ENCODE peak calls at places on chromosome 13, in seven cellular contexts. One of them, this sample, is unnamed. For H3K4me1, the result is how much of the 10 kb centered on the place peaks cover.

GRCh38 chr13:50599046-50599445 is 244.4 kb downstream of the DLEU7 start:
- DNase-seq in heart right ventricle: no peak
- DNase-seq in psoas muscle: no peak
- DNase-seq in pancreas: no peak
- DNase-seq in aorta: no peak
- DNase-seq in effector memory CD4-positive, alpha-beta T cell: no peak
- DNase-seq in PC-3: no peak
- DNase-seq in this sample: no peak

GRCh38 chr13:76882431-76882830 is 3.8 kb downstream of the KCTD12 start:
- DNase-seq in heart right ventricle: no peak
- DNase-seq in effector memory CD4-positive, alpha-beta T cell: no peak
- DNase-seq in PC-3: no peak
- DNase-seq in psoas muscle: no peak
- DNase-seq in aorta: no peak
- DNase-seq in pancreas: no peak
- DNase-seq in this sample: no peak

GRCh38 chr13:20990910-20991525 is 70.4 kb downstream of the LATS2 start:
- DNase-seq in pancreas: no peak
- DNase-seq in PC-3: no peak
- DNase-seq in psoas muscle: no peak
- DNase-seq in effector memory CD4-positive, alpha-beta T cell: no peak
- DNase-seq in heart right ventricle: no peak
- DNase-seq in aorta: no peak
- DNase-seq in this sample: no peak

GRCh38 chr13:48446454-48446853 is 33.5 kb upstream of the LPAR6 start:
- DNase-seq in psoas muscle: no peak
- DNase-seq in effector memory CD4-positive, alpha-beta T cell: no peak
- DNase-seq in pancreas: no peak
- DNase-seq in aorta: no peak
- DNase-seq in PC-3: peak
- DNase-seq in heart right ventricle: no peak
- DNase-seq in this sample: no peak

GRCh38 chr13:50409186-50409585 is 393.9 kb downstream of the KCNRG start:
- DNase-seq in heart right ventricle: no peak
- DNase-seq in aorta: no peak
- DNase-seq in effector memory CD4-positive, alpha-beta T cell: no peak
- DNase-seq in PC-3: no peak
- DNase-seq in psoas muscle: no peak
- DNase-seq in pancreas: no peak
- DNase-seq in this sample: no peak

GRCh38 chr13:49165798-49166752 is 54.1 kb upstream of the MLNR start:
- DNase-seq in psoas muscle: no peak
- DNase-seq in PC-3: no peak
- DNase-seq in heart right ventricle: no peak
- DNase-seq in aorta: no peak
- DNase-seq in pancreas: no peak
- DNase-seq in effector memory CD4-positive, alpha-beta T cell: no peak
- DNase-seq in this sample: no peak

GRCh38 chr13:46113596-46113995 is 8.8 kb upstream of the CPB2 start:
- DNase-seq in pancreas: no peak
- DNase-seq in effector memory CD4-positive, alpha-beta T cell: no peak
- DNase-seq in PC-3: peak
- DNase-seq in aorta: no peak
- DNase-seq in psoas muscle: no peak
- DNase-seq in heart right ventricle: no peak
- DNase-seq in this sample: no peak

GRCh38 chr13:66887088-66887487 is 343.0 kb downstream of the PCDH9 start:
- DNase-seq in effector memory CD4-positive, alpha-beta T cell: no peak
- DNase-seq in pancreas: no peak
- DNase-seq in aorta: no peak
- DNase-seq in PC-3: no peak
- DNase-seq in psoas muscle: no peak
- DNase-seq in heart right ventricle: no peak
- DNase-seq in this sample: no peak

GRCh38 chr13:80599765-80600164 is 258.8 kb upstream of the SPRY2 start:
- DNase-seq in PC-3: no peak
- DNase-seq in effector memory CD4-positive, alpha-beta T cell: no peak
- DNase-seq in psoas muscle: no peak
- DNase-seq in heart right ventricle: no peak
- DNase-seq in aorta: no peak
- DNase-seq in pancreas: no peak
- DNase-seq in this sample: no peak

GRCh38 chr13:75825599-75825998 is 189.5 kb downstream of the LMO7 start:
- DNase-seq in effector memory CD4-positive, alpha-beta T cell: no peak
- DNase-seq in pancreas: no peak
- DNase-seq in PC-3: no peak
- DNase-seq in heart right ventricle: no peak
- DNase-seq in aorta: no peak
- DNase-seq in psoas muscle: no peak
- DNase-seq in this sample: no peak

GRCh38 chr13:64428196-64428595 is 2801.9 kb downstream of the PCDH9 start:
- DNase-seq in effector memory CD4-positive, alpha-beta T cell: no peak
- DNase-seq in aorta: no peak
- DNase-seq in psoas muscle: no peak
- DNase-seq in PC-3: peak
- DNase-seq in pancreas: no peak
- DNase-seq in heart right ventricle: no peak
- DNase-seq in this sample: no peak

GRCh38 chr13:93522486-93522885 is 295.9 kb downstream of the GPC6 start:
- DNase-seq in aorta: no peak
- DNase-seq in PC-3: no peak
- DNase-seq in effector memory CD4-positive, alpha-beta T cell: no peak
- DNase-seq in heart right ventricle: no peak
- DNase-seq in pancreas: no peak
- DNase-seq in psoas muscle: no peak
- DNase-seq in this sample: no peak

GRCh38 chr13:43364210-43365041 is 341.0 kb downstream of the DNAJC15 start:
- DNase-seq in effector memory CD4-positive, alpha-beta T cell: no peak
- DNase-seq in PC-3: no peak
- DNase-seq in aorta: no peak
- DNase-seq in psoas muscle: no peak
- DNase-seq in pancreas: no peak
- DNase-seq in heart right ventricle: no peak
- DNase-seq in this sample: no peak

GRCh38 chr13:91704398-91704797 is 306.0 kb downstream of the GPC5 start:
- DNase-seq in pancreas: no peak
- DNase-seq in psoas muscle: no peak
- DNase-seq in aorta: no peak
- DNase-seq in PC-3: no peak
- DNase-seq in heart right ventricle: no peak
- DNase-seq in effector memory CD4-positive, alpha-beta T cell: no peak
- DNase-seq in this sample: no peak

DNA sequence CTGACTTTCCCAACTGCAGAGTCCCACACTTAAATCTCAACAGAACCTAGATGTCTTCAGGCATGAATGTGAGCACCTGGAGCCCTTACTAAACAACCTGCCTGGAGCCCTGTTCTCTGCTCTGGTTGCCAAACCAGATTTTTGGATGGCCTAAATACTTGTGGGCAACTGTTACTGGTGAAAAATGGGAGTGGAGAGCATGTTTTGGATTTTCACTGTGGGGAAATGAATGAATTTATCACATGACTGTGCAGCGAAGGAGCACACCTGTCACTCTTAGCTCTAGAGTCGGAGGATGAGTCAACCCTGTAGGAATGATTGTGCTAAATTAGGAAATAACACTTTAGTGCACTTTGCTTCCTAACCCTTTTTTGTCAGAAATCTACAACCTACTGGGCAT is 30.3 kb downstream of the SHISA2 start:
- DNase-seq in heart right ventricle: no peak
- DNase-seq in effector memory CD4-positive, alpha-beta T cell: no peak
- DNase-seq in PC-3: peak
- DNase-seq in psoas muscle: no peak
- DNase-seq in pancreas: no peak
- DNase-seq in aorta: no peak
- DNase-seq in this sample: no peak
- H3K4me1 ChIP-seq in heart right ventricle: half or more
- H3K4me1 ChIP-seq in effector memory CD4-positive, alpha-beta T cell: under half
- H3K4me1 ChIP-seq in PC-3: half or more
- H3K4me1 ChIP-seq in psoas muscle: under half
- H3K4me1 ChIP-seq in pancreas: under half
- H3K4me1 ChIP-seq in aorta: under half
- H3K4me1 ChIP-seq in this sample: under half

GRCh38 chr13:98307744-98308524 is 130.9 kb upstream of the RNF113B start:
- DNase-seq in aorta: no peak
- DNase-seq in PC-3: no peak
- DNase-seq in pancreas: no peak
- DNase-seq in effector memory CD4-positive, alpha-beta T cell: no peak
- DNase-seq in heart right ventricle: no peak
- DNase-seq in psoas muscle: no peak
- DNase-seq in this sample: no peak

GRCh38 chr13:98311200-98311548 is 134.1 kb upstream of the RNF113B start:
- DNase-seq in effector memory CD4-positive, alpha-beta T cell: no peak
- DNase-seq in aorta: no peak
- DNase-seq in psoas muscle: no peak
- DNase-seq in pancreas: no peak
- DNase-seq in PC-3: no peak
- DNase-seq in heart right ventricle: no peak
- DNase-seq in this sample: no peak

GRCh38 chr13:98308525-98308911 is 131.4 kb upstream of the RNF113B start:
- DNase-seq in heart right ventricle: no peak
- DNase-seq in aorta: no peak
- DNase-seq in pancreas: no peak
- DNase-seq in PC-3: no peak
- DNase-seq in effector memory CD4-positive, alpha-beta T cell: no peak
- DNase-seq in psoas muscle: no peak
- DNase-seq in this sample: no peak

GRCh38 chr13:98310485-98311199 is 133.6 kb upstream of the RNF113B start:
- DNase-seq in pancreas: no peak
- DNase-seq in psoas muscle: no peak
- DNase-seq in effector memory CD4-positive, alpha-beta T cell: no peak
- DNase-seq in heart right ventricle: no peak
- DNase-seq in PC-3: no peak
- DNase-seq in aorta: no peak
- DNase-seq in this sample: no peak

DNA sequence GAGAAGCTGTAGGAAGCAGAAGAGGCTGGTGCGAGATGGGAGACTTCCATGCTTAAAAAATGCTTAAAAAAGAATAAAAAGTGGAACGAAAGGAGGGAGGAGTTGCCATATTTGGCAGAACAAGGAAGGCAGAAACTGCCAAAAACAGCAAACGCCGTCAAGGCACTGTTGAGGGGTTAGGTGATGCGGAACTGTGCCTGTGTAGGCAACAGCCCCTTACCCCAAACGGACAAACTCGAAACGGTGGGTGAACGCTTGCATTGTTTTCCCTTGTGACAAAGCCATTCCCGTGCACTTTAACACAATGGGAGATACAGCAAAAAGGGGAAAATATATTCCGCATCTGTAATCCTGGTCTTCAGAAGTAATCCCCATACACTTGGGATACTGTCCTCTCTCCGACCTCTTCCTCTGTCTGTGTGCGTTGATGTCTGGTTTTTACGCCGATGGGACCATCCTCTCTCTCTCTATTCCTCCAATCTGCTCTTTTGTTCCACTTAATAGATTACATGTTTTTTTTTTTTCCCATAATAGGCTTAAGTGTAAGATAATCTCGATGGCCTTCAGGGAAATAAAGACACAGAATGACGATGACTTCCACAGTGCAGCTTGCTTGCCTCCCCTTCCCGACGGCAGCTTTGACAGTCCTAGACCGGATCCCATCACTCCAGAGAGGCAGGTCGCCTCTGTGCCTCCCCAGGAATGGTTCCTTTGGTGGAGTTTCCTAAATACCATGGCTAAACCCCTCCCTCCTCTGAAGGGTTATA is 132.7 kb upstream of the RNF113B start:
- DNase-seq in effector memory CD4-positive, alpha-beta T cell: no peak
- DNase-seq in heart right ventricle: no peak
- DNase-seq in PC-3: no peak
- DNase-seq in pancreas: no peak
- DNase-seq in aorta: no peak
- DNase-seq in psoas muscle: no peak
- DNase-seq in this sample: no peak
- H3K4me1 ChIP-seq in effector memory CD4-positive, alpha-beta T cell: under half
- H3K4me1 ChIP-seq in heart right ventricle: under half
- H3K4me1 ChIP-seq in PC-3: under half
- H3K4me1 ChIP-seq in pancreas: under half
- H3K4me1 ChIP-seq in aorta: under half
- H3K4me1 ChIP-seq in psoas muscle: under half
- H3K4me1 ChIP-seq in this sample: under half

DNA sequence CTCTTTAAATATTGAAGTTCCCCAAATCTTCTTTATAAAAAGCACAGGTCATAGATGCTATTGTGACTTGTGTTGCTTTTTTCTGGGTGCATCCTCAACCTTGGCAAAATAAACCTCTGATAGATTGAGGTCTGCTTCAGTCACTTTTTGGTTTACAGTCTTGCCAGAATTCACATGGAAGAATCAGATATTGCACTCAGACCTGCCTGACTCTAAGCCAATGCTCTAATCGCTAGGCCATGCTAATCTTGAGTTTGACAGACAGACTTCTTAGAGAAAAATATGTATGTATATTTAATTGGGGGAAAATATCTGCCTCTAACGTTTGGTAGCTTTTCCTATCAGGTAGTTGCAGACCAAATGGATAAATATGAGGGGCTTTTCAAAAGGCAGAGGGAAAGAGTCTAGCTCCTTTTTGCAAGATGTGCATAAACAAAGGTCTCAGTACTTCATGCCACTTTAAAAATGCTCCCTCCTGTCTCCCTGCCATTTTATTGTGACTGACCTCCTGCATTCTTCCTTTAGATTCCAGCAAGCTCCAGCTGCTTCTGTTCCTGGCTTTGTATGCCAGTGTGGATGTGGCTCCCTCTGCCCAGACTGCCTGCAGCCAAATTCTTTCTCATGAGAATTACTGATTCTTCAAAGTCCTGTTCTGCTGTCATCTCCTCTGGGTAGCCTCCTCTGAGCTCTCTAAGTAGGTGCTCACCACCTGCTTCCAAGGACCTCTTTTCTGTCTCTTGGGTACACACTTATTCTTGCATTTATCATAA is 42.4 kb upstream of the RFC3 start:
- DNase-seq in aorta: no peak
- DNase-seq in PC-3: no peak
- DNase-seq in psoas muscle: no peak
- DNase-seq in heart right ventricle: no peak
- DNase-seq in pancreas: no peak
- DNase-seq in effector memory CD4-positive, alpha-beta T cell: no peak
- DNase-seq in this sample: no peak
- H3K4me1 ChIP-seq in aorta: under half
- H3K4me1 ChIP-seq in PC-3: under half
- H3K4me1 ChIP-seq in psoas muscle: under half
- H3K4me1 ChIP-seq in heart right ventricle: under half
- H3K4me1 ChIP-seq in pancreas: under half
- H3K4me1 ChIP-seq in effector memory CD4-positive, alpha-beta T cell: under half
- H3K4me1 ChIP-seq in this sample: under half

DNA sequence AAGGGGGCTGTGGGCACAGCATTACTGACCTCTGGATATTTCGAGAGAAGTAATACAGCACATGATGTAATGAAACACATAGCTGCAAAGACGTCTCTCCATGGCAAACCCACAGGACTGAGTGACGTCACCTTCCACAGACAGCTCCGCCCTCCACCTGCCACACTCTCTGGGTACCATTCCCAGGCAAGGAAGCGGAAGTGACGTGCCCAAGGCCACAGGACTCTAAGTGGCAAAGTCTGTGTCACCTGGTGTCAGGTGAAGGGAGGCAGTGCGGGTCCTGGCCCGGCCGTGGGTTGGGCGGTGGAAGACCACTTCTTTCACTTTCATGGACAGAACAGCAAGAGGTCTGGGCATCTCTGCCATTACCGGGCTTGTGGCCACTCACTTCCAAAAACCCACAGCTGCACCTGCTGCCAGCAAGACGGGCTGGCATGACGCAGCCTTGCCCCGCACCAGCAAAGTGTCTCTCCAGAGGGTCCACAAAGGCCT is 6.8 kb upstream of the ADPRHL1 start:
- DNase-seq in heart right ventricle: no peak
- DNase-seq in pancreas: no peak
- DNase-seq in psoas muscle: no peak
- DNase-seq in aorta: no peak
- DNase-seq in PC-3: no peak
- DNase-seq in effector memory CD4-positive, alpha-beta T cell: no peak
- DNase-seq in this sample: no peak
- H3K4me1 ChIP-seq in heart right ventricle: under half
- H3K4me1 ChIP-seq in pancreas: under half
- H3K4me1 ChIP-seq in psoas muscle: under half
- H3K4me1 ChIP-seq in aorta: under half
- H3K4me1 ChIP-seq in PC-3: under half
- H3K4me1 ChIP-seq in effector memory CD4-positive, alpha-beta T cell: under half
- H3K4me1 ChIP-seq in this sample: under half